ENCODE peak calls at places on chromosomes 2 and 18, in seven cellular contexts. F, Q, P, S, G, A and W are unnamed samples.

GRCh38 chr2:253202-253638 is 10.6 kb downstream of the SH3YL1 start:
- DNase-seq in G (no peak), Q (no peak), S (no peak), F (no peak), A (no peak), P (no peak), W (no peak)

GRCh38 chr2:27839022-27839618 is 51.1 kb downstream of the RBKS start:
- DNase-seq in S (no peak), G (no peak), F (no peak), Q (no peak), A (no peak), P (no peak), W (no peak)

GRCh38 chr2:63699549-63699839 is 110.7 kb downstream of the MDH1 start:
- DNase-seq in P (no peak), A (no peak), Q (no peak), G (no peak), F (no peak), S (no peak), W (no peak)

GRCh38 chr2:29033172-29033571 is 41.2 kb downstream of the PCARE start:
- DNase-seq in Q (no peak), G (no peak), P (no peak), A (peak; percentile 66), F (no peak), S (no peak), W (no peak)

GRCh38 chr18:21167641-21168372 is 56.2 kb upstream of the ROCK1 start:
- DNase-seq in A (no peak), Q (no peak), P (no peak), F (no peak), S (peak; percentile 83), G (no peak), W (no peak)

GRCh38 chr2:132757676-132758075 is 87.7 kb upstream of the LYPD1 start:
- DNase-seq in F (no peak), P (no peak), A (no peak), G (no peak), Q (no peak), S (no peak), W (no peak)

GRCh38 chr18:46322411-46322891 is 218.3 kb downstream of the HAUS1 start:
- DNase-seq in S (no peak), G (no peak), P (no peak), A (no peak), Q (no peak), F (no peak), W (no peak)

GRCh38 chr2:81266106-81266505 is 961.6 kb upstream of the LRRTM1 start:
- DNase-seq in G (peak; percentile 45), A (no peak), S (no peak), F (no peak), P (no peak), Q (no peak), W (no peak)

GRCh38 chr2:188969236-188970032 is 4.7 kb upstream of the COL3A1 start:
- DNase-seq in G (no peak), F (no peak), A (no peak), P (no peak), S (no peak), Q (no peak), W (no peak)

GRCh38 chr2:54957321-54957999 is 92.8 kb downstream of the RTN4 start:
- DNase-seq in G (no peak), F (no peak), P (no peak), Q (no peak), S (no peak), A (no peak), W (no peak)

DNA sequence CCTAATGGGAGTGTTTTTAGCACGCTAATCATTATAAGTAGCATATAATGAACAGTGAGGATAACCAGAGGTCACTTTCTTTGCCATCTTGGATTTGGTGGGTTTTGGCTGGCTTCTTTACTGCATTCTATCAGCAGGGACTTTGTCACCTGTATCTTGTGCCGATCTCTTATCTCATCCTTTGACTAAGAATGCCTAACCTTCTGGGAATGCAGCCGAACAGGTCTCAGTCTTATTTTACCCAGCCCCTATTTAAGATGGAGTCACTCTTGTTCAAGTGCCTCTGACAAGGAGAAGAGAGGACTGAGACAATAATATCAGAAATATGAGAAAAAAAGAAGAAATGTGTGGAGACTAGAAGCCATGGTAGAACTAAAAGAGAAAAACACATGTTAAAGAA is 276.4 kb downstream of the TMX3 start:
- DNase-seq in A (no peak), G (no peak), P (no peak), Q (no peak), S (no peak), F (no peak), W (no peak)
- TF ChIP-seq CTCF in A (no peak), G (no peak), P (no peak), Q (no peak), S (no peak), F (no peak), W (no peak)

DNA sequence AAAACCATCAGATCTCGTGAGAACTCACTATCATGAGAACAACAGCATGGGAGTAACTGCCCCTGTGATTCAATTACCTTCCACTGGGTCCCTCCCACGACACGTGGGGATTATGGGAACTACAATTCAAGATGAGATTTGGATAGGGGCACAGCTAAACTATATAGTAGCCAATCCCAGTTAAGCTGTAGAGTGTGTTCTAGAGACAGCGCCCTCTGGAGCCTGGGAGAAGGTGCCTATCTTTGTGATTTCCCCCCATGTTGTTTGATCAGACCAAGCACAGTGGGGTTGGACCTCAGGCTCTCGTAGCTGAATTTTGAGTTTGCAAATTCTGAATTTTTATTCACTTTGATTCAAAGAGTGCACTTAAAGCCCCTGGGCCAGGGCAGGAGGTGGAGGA is 108.2 kb upstream of the TWIST2 start:
- DNase-seq in S (no peak), Q (no peak), A (no peak), P (no peak), F (no peak), G (no peak), W (no peak)
- TF ChIP-seq CTCF in S (no peak), Q (no peak), A (no peak), P (no peak), F (no peak), G (no peak), W (no peak)

GRCh38 chr2:96264656-96265348 is 995 bp downstream of the TMEM127 start:
- DNase-seq in G (peak; percentile 71), A (peak; percentile 35), S (peak; percentile 34), Q (no peak), F (no peak), P (peak; percentile 66), W (peak; percentile 42)
- TF ChIP-seq CTCF in G (peak; percentile 50), A (no peak), S (no peak), Q (no peak), F (peak; percentile 46), P (peak; percentile 63), W (peak; percentile 24)

GRCh38 chr2:168684921-168685618 is 117.4 kb upstream of the NOSTRIN start:
- DNase-seq in G (no peak), A (no peak), S (no peak), Q (no peak), P (no peak), F (no peak), W (no peak)

GRCh38 chr2:168685619-168686453 is 116.6 kb upstream of the NOSTRIN start:
- DNase-seq in S (peak; percentile 45), Q (no peak), G (no peak), A (no peak), P (peak; percentile 81), F (no peak), W (no peak)

GRCh38 chr2:168683996-168684395 is 118.4 kb upstream of the NOSTRIN start:
- DNase-seq in A (no peak), F (no peak), P (no peak), S (no peak), Q (no peak), G (no peak), W (no peak)

GRCh38 chr2:168686485-168687191 is 115.8 kb upstream of the NOSTRIN start:
- DNase-seq in Q (no peak), F (no peak), A (no peak), G (no peak), S (no peak), P (peak; percentile 57), W (no peak)

DNA sequence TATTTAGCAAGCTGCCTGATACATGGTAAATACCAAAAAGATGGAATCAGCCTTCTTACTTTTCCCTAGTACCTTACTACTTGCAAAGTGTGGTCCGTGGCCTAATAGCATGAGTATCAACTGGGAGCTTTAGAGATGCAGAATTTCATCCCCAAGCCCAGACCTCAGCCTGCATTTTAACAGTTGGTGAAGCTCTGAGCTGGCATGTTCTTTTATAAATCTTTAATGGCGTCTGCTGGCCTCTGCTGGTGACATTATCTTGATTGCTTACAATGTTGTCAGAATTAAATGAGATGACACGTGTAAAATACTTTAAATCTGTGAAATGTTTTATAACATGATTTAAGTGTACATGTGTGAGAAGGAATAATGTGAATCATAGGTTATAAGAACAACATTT is 115.1 kb upstream of the NOSTRIN start:
- DNase-seq in F (no peak), P (peak; percentile 44), G (no peak), A (no peak), Q (no peak), S (no peak), W (no peak)
- TF ChIP-seq CTCF in F (peak; percentile 53), P (no peak), G (peak; percentile 12), A (peak; percentile 41), Q (no peak), S (no peak), W (peak; percentile 15)

DNA sequence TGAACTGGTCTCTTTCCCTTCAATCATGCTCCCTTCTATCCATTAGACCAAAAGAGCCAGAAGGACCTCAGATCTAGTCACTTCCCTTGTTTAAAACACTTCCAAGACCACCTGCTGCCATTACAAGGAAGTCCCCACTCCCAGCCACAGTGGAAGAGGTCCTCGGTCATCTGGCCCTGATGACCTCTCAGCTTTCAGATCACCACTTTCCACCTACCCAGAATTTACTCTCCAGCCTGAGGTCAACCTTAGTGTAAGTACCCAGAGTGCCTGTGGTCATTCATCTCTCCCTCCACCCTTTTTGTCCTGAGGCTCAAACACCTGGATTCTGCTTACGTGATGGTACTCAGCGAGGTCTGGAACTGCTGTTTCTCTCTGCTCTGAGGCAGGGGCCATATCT is 67.1 kb downstream of the MARCO start:
- DNase-seq in F (no peak), S (no peak), G (no peak), P (no peak), A (no peak), Q (no peak), W (no peak)
- TF ChIP-seq CTCF in F (no peak), S (no peak), G (no peak), P (no peak), A (no peak), Q (no peak), W (no peak)

GRCh38 chr2:62423235-62423634 is 82.8 kb downstream of the TMEM17 start:
- DNase-seq in S (peak; percentile 30), A (no peak), P (no peak), F (peak; percentile 43), G (no peak), Q (no peak), W (no peak)
- TF ChIP-seq CTCF in S (no peak), A (peak; percentile 21), P (peak; percentile 21), F (no peak), G (peak; percentile 21), Q (no peak), W (no peak)